ENCODE peak calls at places on chromosomes 3 and 15, in six cellular contexts. One of them, this sample, is unnamed.

GRCh38 chr3:45817788-45818523 is 21.6 kb upstream of the SLC6A20 start:
- DNase-seq in T-cell: no peak
- DNase-seq in NCI-H1930: no peak
- DNase-seq in DND-41: no peak
- DNase-seq in foreskin melanocyte: peak; percentile 34
- DNase-seq in uterus: peak; percentile 78
- DNase-seq in this sample: no peak

GRCh38 chr3:51373658-51374421 is 11.3 kb upstream of the MANF start:
- DNase-seq in T-cell: no peak
- DNase-seq in NCI-H1930: no peak
- DNase-seq in DND-41: no peak
- DNase-seq in foreskin melanocyte: no peak
- DNase-seq in uterus: no peak
- DNase-seq in this sample: no peak

GRCh38 chr3:85574306-85574705 is 615.5 kb downstream of the CADM2 start:
- DNase-seq in T-cell: no peak
- DNase-seq in NCI-H1930: no peak
- DNase-seq in DND-41: no peak
- DNase-seq in foreskin melanocyte: no peak
- DNase-seq in uterus: no peak
- DNase-seq in this sample: no peak

GRCh38 chr3:69012111-69012835 is 1.2 kb downstream of the EOGT start:
- DNase-seq in T-cell: no peak
- DNase-seq in NCI-H1930: no peak
- DNase-seq in DND-41: no peak
- DNase-seq in foreskin melanocyte: peak; percentile 24
- DNase-seq in uterus: peak; percentile 48
- DNase-seq in this sample: no peak

GRCh38 chr15:101027273-101027901 is 108.2 kb downstream of the LRRK1 start:
- DNase-seq in T-cell: no peak
- DNase-seq in NCI-H1930: no peak
- DNase-seq in DND-41: no peak
- DNase-seq in foreskin melanocyte: no peak
- DNase-seq in uterus: peak; percentile 13
- DNase-seq in this sample: no peak

GRCh38 chr15:69608661-69609060 is 156.0 kb downstream of the RPLP1 start:
- DNase-seq in T-cell: no peak
- DNase-seq in NCI-H1930: no peak
- DNase-seq in DND-41: no peak
- DNase-seq in foreskin melanocyte: no peak
- DNase-seq in uterus: no peak
- DNase-seq in this sample: no peak

GRCh38 chr3:184591789-184592188 is 30.2 kb downstream of the EPHB3 start:
- DNase-seq in T-cell: no peak
- DNase-seq in NCI-H1930: no peak
- DNase-seq in DND-41: no peak
- DNase-seq in foreskin melanocyte: no peak
- DNase-seq in uterus: no peak
- DNase-seq in this sample: no peak

GRCh38 chr3:36991147-36991546 is 1.8 kb downstream of the EPM2AIP1 start:
- DNase-seq in T-cell: no peak
- DNase-seq in NCI-H1930: no peak
- DNase-seq in DND-41: no peak
- DNase-seq in foreskin melanocyte: no peak
- DNase-seq in uterus: no peak
- DNase-seq in this sample: no peak

GRCh38 chr3:52039846-52040245 is 16.5 kb downstream of the DUSP7 start:
- DNase-seq in T-cell: no peak
- DNase-seq in NCI-H1930: no peak
- DNase-seq in DND-41: no peak
- DNase-seq in foreskin melanocyte: peak; percentile 97
- DNase-seq in uterus: no peak
- DNase-seq in this sample: no peak

GRCh38 chr3:1908651-1909445 is 189.8 kb upstream of the CNTN4 start:
- DNase-seq in T-cell: no peak
- DNase-seq in NCI-H1930: no peak
- DNase-seq in DND-41: no peak
- DNase-seq in foreskin melanocyte: peak; percentile 57
- DNase-seq in uterus: no peak
- DNase-seq in this sample: no peak

GRCh38 chr15:32649336-32649735 is 7.8 kb downstream of the SCG5 start:
- DNase-seq in T-cell: no peak
- DNase-seq in NCI-H1930: no peak
- DNase-seq in DND-41: no peak
- DNase-seq in foreskin melanocyte: no peak
- DNase-seq in uterus: no peak
- DNase-seq in this sample: no peak

GRCh38 chr3:71873093-71873611 is 88.2 kb upstream of the PROK2 start:
- DNase-seq in T-cell: no peak
- DNase-seq in NCI-H1930: no peak
- DNase-seq in DND-41: no peak
- DNase-seq in foreskin melanocyte: no peak
- DNase-seq in uterus: no peak
- DNase-seq in this sample: no peak

GRCh38 chr3:115469649-115470048 is 153.7 kb upstream of the GAP43 start:
- DNase-seq in T-cell: no peak
- DNase-seq in NCI-H1930: no peak
- DNase-seq in DND-41: no peak
- DNase-seq in foreskin melanocyte: no peak
- DNase-seq in uterus: no peak
- DNase-seq in this sample: no peak

GRCh38 chr3:186902154-186902553 is 28.2 kb upstream of the ST6GAL1 start:
- DNase-seq in T-cell: no peak
- DNase-seq in NCI-H1930: no peak
- DNase-seq in DND-41: no peak
- DNase-seq in foreskin melanocyte: no peak
- DNase-seq in uterus: no peak
- DNase-seq in this sample: no peak

GRCh38 chr3:108518895-108519294 is 8.5 kb upstream of the MYH15 start:
- DNase-seq in T-cell: no peak
- DNase-seq in NCI-H1930: no peak
- DNase-seq in DND-41: no peak
- DNase-seq in foreskin melanocyte: no peak
- DNase-seq in uterus: no peak
- DNase-seq in this sample: no peak

GRCh38 chr3:39146083-39146501 is 7.3 kb downstream of the CSRNP1 start:
- DNase-seq in T-cell: no peak
- DNase-seq in NCI-H1930: no peak
- DNase-seq in DND-41: no peak
- DNase-seq in foreskin melanocyte: no peak
- DNase-seq in uterus: no peak
- DNase-seq in this sample: no peak

GRCh38 chr3:112718967-112719366 is 78.0 kb upstream of the CCDC80 start:
- DNase-seq in T-cell: no peak
- DNase-seq in NCI-H1930: no peak
- DNase-seq in DND-41: no peak
- DNase-seq in foreskin melanocyte: no peak
- DNase-seq in uterus: no peak
- DNase-seq in this sample: no peak

GRCh38 chr15:98649996-98650870 is 1.9 kb downstream of the IGF1R start:
- DNase-seq in T-cell: peak; percentile 64
- DNase-seq in NCI-H1930: no peak
- DNase-seq in DND-41: peak; percentile 49
- DNase-seq in foreskin melanocyte: no peak
- DNase-seq in uterus: peak; percentile 41
- DNase-seq in this sample: peak; percentile 32

GRCh38 chr15:101499863-101500713 is 10.6 kb upstream of the PCSK6 start:
- DNase-seq in T-cell: no peak
- DNase-seq in NCI-H1930: no peak
- DNase-seq in DND-41: peak; percentile 79
- DNase-seq in foreskin melanocyte: no peak
- DNase-seq in uterus: no peak
- DNase-seq in this sample: no peak

GRCh38 chr15:71448688-71449114 is 333.4 kb downstream of the THSD4 start:
- DNase-seq in T-cell: no peak
- DNase-seq in NCI-H1930: peak; percentile 27
- DNase-seq in DND-41: peak; percentile 11
- DNase-seq in foreskin melanocyte: peak; percentile 32
- DNase-seq in uterus: peak; percentile 48
- DNase-seq in this sample: no peak

GRCh38 chr15:77784361-77785292 is 151.9 kb upstream of the LINGO1 start:
- DNase-seq in T-cell: no peak
- DNase-seq in NCI-H1930: no peak
- DNase-seq in DND-41: no peak
- DNase-seq in foreskin melanocyte: no peak
- DNase-seq in uterus: no peak
- DNase-seq in this sample: no peak

GRCh38 chr3:104903064-104903463 is 463.6 kb upstream of the ALCAM start:
- DNase-seq in T-cell: no peak
- DNase-seq in NCI-H1930: no peak
- DNase-seq in DND-41: no peak
- DNase-seq in foreskin melanocyte: no peak
- DNase-seq in uterus: no peak
- DNase-seq in this sample: no peak

GRCh38 chr15:47460775-47461174 is 256.5 kb upstream of the SEMA6D start:
- DNase-seq in T-cell: no peak
- DNase-seq in NCI-H1930: no peak
- DNase-seq in DND-41: no peak
- DNase-seq in foreskin melanocyte: no peak
- DNase-seq in uterus: no peak
- DNase-seq in this sample: no peak

GRCh38 chr15:55741592-55742497 is 1.1 kb downstream of the PRTG start:
- DNase-seq in T-cell: no peak
- DNase-seq in NCI-H1930: no peak
- DNase-seq in DND-41: no peak
- DNase-seq in foreskin melanocyte: no peak
- DNase-seq in uterus: peak; percentile 24
- DNase-seq in this sample: no peak

GRCh38 chr3:187183210-187183862 is 13.9 kb upstream of the RTP1 start:
- DNase-seq in T-cell: no peak
- DNase-seq in NCI-H1930: no peak
- DNase-seq in DND-41: peak; percentile 5
- DNase-seq in foreskin melanocyte: no peak
- DNase-seq in uterus: no peak
- DNase-seq in this sample: no peak

GRCh38 chr15:35583863-35584528 is 38.0 kb upstream of the DPH6 start:
- DNase-seq in T-cell: no peak
- DNase-seq in NCI-H1930: no peak
- DNase-seq in DND-41: no peak
- DNase-seq in foreskin melanocyte: no peak
- DNase-seq in uterus: peak; percentile 27
- DNase-seq in this sample: no peak

GRCh38 chr3:131540143-131540542 is 37.4 kb upstream of the MRPL3 start:
- DNase-seq in T-cell: no peak
- DNase-seq in NCI-H1930: no peak
- DNase-seq in DND-41: no peak
- DNase-seq in foreskin melanocyte: no peak
- DNase-seq in uterus: no peak
- DNase-seq in this sample: no peak

GRCh38 chr3:175270199-175270837 is 411.2 kb downstream of the NAALADL2 start:
- DNase-seq in T-cell: no peak
- DNase-seq in NCI-H1930: peak; percentile 92
- DNase-seq in DND-41: no peak
- DNase-seq in foreskin melanocyte: peak; percentile 74
- DNase-seq in uterus: no peak
- DNase-seq in this sample: no peak

GRCh38 chr3:15903776-15904720 is 106.3 kb upstream of the ANKRD28 start:
- DNase-seq in T-cell: no peak
- DNase-seq in NCI-H1930: no peak
- DNase-seq in DND-41: no peak
- DNase-seq in foreskin melanocyte: no peak
- DNase-seq in uterus: no peak
- DNase-seq in this sample: no peak

GRCh38 chr3:138365991-138366759 is 17.8 kb downstream of the MRAS start:
- DNase-seq in T-cell: no peak
- DNase-seq in NCI-H1930: no peak
- DNase-seq in DND-41: no peak
- DNase-seq in foreskin melanocyte: no peak
- DNase-seq in uterus: no peak
- DNase-seq in this sample: no peak

GRCh38 chr3:45706133-45706808 is 17.1 kb downstream of the SACM1L start:
- DNase-seq in T-cell: no peak
- DNase-seq in NCI-H1930: no peak
- DNase-seq in DND-41: no peak
- DNase-seq in foreskin melanocyte: no peak
- DNase-seq in uterus: no peak
- DNase-seq in this sample: no peak

This sample was measured in T-helper 9 cell.